ENCODE peak calls at places on chromosomes 16 and 17, in five cellular contexts. H is AG09319, Y is NCI-H1417 treated with DMSO at 0.1 percent for 48 hours, W is NCI-H1436, X is adipocyte. E is an unnamed sample.

GRCh38 chr16:7501868-7502267 is 169.2 kb downstream of the RBFOX1 start:
- DNase-seq in H (no peak), Y (no peak), W (no peak), X (no peak), E (no peak)

GRCh38 chr17:56795098-56795497 is 38.6 kb downstream of the C17orf67 start:
- DNase-seq in H (no peak), Y (no peak), W (no peak), X (no peak), E (no peak)

GRCh38 chr16:66207864-66208226 is 158.6 kb upstream of the CDH5 start:
- DNase-seq in H (no peak), Y (no peak), W (no peak), X (no peak), E (no peak)

GRCh38 chr16:88883117-88883895 is 16.8 kb upstream of the PABPN1L start:
- DNase-seq in H (no peak), Y (no peak), W (no peak), X (no peak), E (no peak)

GRCh38 chr17:7714721-7715594 is 2.6 kb upstream of the DNAH2 start:
- DNase-seq in H (no peak), Y (no peak), W (no peak), X (no peak), E (no peak)

GRCh38 chr17:5558815-5559785 is 25.2 kb downstream of the NLRP1 start:
- DNase-seq in H (no peak), Y (no peak), W (no peak), X (no peak), E (no peak)

GRCh38 chr16:88856122-88856827 is 472 bp downstream of the GALNS start:
- DNase-seq in H (no peak), Y (no peak), W (no peak), X (peak; percentile 18), E (no peak)

GRCh38 chr17:79020631-79021301 is 3.2 kb upstream of the C1QTNF1 start:
- DNase-seq in H (no peak), Y (no peak), W (no peak), X (peak; percentile 49), E (no peak)

GRCh38 chr16:71431176-71431575 is 10.7 kb downstream of the TLE7 start:
- DNase-seq in H (no peak), Y (no peak), W (no peak), X (no peak), E (no peak)

GRCh38 chr16:84947022-84947421 is 64.3 kb downstream of the ZDHHC7 start:
- DNase-seq in H (no peak), Y (no peak), W (no peak), X (no peak), E (no peak)

GRCh38 chr16:88965826-88966480 is 11.1 kb downstream of the CBFA2T3 start:
- DNase-seq in H (no peak), Y (no peak), W (no peak), X (no peak), E (no peak)

GRCh38 chr17:33982872-33983271 is 272.2 kb upstream of the CCL2 start:
- DNase-seq in H (no peak), Y (no peak), W (no peak), X (no peak), E (no peak)

GRCh38 chr17:15378243-15378642 is 36.8 kb upstream of the TEKT3 start:
- DNase-seq in H (no peak), Y (no peak), W (no peak), X (no peak), E (no peak)

GRCh38 chr16:739560-740458 is 988 bp downstream of the CIAO3 start:
- DNase-seq in H (no peak), Y (no peak), W (no peak), X (no peak), E (no peak)

GRCh38 chr17:80337195-80337895 is 76.7 kb downstream of the RNF213 start:
- DNase-seq in H (no peak), Y (no peak), W (no peak), X (no peak), E (no peak)

GRCh38 chr17:13541032-13541480 is 60.7 kb downstream of the HS3ST3A1 start:
- DNase-seq in H (peak; percentile 89), Y (no peak), W (no peak), X (peak; percentile 96), E (no peak)

GRCh38 chr17:32445497-32445896 is 1.2 kb downstream of the PSMD11 start:
- DNase-seq in H (no peak), Y (no peak), W (no peak), X (no peak), E (no peak)

E was measured in Right ventricle myocardium superior.